ENCODE peak calls at places on chromosome 10, in four cellular contexts. G is lung, L is OCI-LY7, Q is ascending aorta. B is an unnamed sample.

GRCh38 chr10:130234171-130234965 is 98.2 kb downstream of the GLRX3 start:
- DNase-seq in L (no peak), Q (no peak), G (no peak), B (no peak)

GRCh38 chr10:28375399-28376354 is 72.8 kb upstream of the MPP7 start:
- DNase-seq in G (peak), Q (no peak), L (no peak), B (no peak)

GRCh38 chr10:71746344-71747037 is 26.8 kb downstream of the VSIR start:
- DNase-seq in Q (no peak), L (peak), G (peak), B (no peak)

GRCh38 chr10:29714096-29714874 is 79.5 kb upstream of the SVIL start:
- DNase-seq in L (no peak), Q (no peak), G (peak), B (no peak)

GRCh38 chr10:84540022-84540616 is 211.7 kb downstream of the CCSER2 start:
- DNase-seq in G (no peak), L (no peak), Q (no peak), B (no peak)

GRCh38 chr10:95501203-95502094 is 59.7 kb downstream of the SORBS1 start:
- DNase-seq in L (no peak), G (no peak), Q (no peak), B (no peak)

GRCh38 chr10:122154733-122155366 is 116.2 kb upstream of the BTBD16 start:
- DNase-seq in Q (no peak), L (no peak), G (no peak), B (no peak)

GRCh38 chr10:45000138-45000763 is 472 bp upstream of the ZNF22 start:
- DNase-seq in G (peak), L (no peak), Q (no peak), B (no peak)

GRCh38 chr10:67657775-67658174 is 38.2 kb downstream of the CTNNA3 start:
- DNase-seq in L (no peak), G (no peak), Q (no peak), B (no peak)

GRCh38 chr10:15815242-15815885 is 44.9 kb downstream of the MINDY3 start:
- DNase-seq in Q (no peak), G (no peak), L (no peak), B (no peak)

GRCh38 chr10:42304341-42304740 is 334.0 kb downstream of the ZNF33B start:
- DNase-seq in Q (no peak), G (no peak), L (no peak), B (no peak)

GRCh38 chr10:58299580-58299979 is 30.6 kb downstream of the CISD1 start:
- DNase-seq in Q (no peak), L (peak), G (peak), B (peak)

GRCh38 chr10:97718659-97719142 is 5.2 kb downstream of the MARVELD1 start:
- DNase-seq in Q (no peak), L (no peak), G (peak), B (no peak)

GRCh38 chr10:129728905-129729540 is 235.1 kb downstream of the EBF3 start:
- DNase-seq in L (no peak), Q (no peak), G (no peak), B (no peak)

GRCh38 chr10:100507357-100507732 is 12.3 kb downstream of the SEC31B start:
- DNase-seq in Q (no peak), G (no peak), L (no peak), B (no peak)

GRCh38 chr10:2145486-2145885 is 408.2 kb upstream of the ADARB2 start:
- DNase-seq in G (no peak), L (no peak), Q (no peak), B (no peak)

GRCh38 chr10:42988517-42989395 is 88.1 kb upstream of the RET start:
- DNase-seq in G (no peak), L (no peak), Q (no peak), B (no peak)

GRCh38 chr10:51342381-51342780 is 268.1 kb downstream of the PRKG1 start:
- DNase-seq in G (no peak), L (no peak), Q (no peak), B (no peak)

DNA sequence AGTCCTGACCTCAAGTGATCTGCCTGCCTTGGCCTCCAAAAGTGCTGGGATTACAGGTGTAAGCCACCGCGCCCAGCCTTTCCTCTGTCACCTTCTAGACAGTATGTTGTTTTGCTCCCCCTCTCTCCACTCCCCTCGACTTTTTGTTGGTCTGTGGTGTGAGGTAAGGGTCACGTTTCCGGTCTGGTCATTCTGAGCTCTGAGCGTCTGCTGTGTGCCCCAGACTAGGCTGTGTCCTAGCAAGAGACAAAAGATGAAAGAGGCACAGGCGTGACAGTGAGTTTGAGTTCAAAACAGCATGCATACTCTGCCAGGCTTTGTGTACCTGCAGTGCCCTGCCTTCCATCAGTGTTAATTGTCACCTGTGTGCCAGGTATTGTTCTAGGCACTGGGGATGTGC is 87.4 kb upstream of the PPIF start:
- DNase-seq in Q (no peak), G (no peak), L (no peak), B (no peak)
- H3K4me3 ChIP-seq in Q (no peak), G (no peak), L (no peak), B (no peak)

DNA sequence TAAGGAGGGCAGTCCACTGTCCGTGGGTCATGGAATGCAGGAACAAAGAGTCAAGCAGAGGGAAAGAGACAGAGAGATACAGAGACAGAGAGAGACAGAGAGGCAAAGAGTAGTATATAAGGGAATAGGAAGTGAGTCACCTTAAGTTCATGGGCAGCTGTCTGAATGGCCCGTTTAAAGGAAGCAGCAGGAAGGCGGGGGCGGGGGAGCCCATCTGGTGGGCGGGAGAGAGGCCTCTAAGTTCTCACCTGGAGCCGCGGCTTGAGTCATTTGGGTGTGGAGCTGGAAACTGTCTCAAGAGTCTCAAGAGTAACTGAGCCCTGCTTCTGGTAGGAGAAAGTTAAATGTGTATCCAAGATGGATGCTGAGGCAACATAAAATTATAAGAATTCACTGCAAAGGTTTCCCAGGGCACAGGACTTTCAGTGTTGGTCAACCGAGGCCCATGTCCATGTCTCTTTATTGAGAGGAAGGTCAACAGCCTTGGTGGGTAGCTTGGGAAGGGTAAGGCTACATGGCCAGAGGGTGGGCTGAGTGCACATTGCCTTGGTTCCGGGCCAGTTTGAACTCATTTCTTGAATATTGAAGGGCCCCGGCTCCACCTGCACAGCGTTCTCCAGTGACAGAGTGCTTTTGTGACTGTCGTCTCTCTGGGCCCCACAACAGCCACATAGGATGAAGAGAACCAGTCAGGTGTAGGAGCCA is 85.5 kb upstream of the CACUL1 start:
- DNase-seq in Q (no peak), L (no peak), G (no peak), B (no peak)
- H3K4me3 ChIP-seq in Q (no peak), L (no peak), G (no peak), B (no peak)

DNA sequence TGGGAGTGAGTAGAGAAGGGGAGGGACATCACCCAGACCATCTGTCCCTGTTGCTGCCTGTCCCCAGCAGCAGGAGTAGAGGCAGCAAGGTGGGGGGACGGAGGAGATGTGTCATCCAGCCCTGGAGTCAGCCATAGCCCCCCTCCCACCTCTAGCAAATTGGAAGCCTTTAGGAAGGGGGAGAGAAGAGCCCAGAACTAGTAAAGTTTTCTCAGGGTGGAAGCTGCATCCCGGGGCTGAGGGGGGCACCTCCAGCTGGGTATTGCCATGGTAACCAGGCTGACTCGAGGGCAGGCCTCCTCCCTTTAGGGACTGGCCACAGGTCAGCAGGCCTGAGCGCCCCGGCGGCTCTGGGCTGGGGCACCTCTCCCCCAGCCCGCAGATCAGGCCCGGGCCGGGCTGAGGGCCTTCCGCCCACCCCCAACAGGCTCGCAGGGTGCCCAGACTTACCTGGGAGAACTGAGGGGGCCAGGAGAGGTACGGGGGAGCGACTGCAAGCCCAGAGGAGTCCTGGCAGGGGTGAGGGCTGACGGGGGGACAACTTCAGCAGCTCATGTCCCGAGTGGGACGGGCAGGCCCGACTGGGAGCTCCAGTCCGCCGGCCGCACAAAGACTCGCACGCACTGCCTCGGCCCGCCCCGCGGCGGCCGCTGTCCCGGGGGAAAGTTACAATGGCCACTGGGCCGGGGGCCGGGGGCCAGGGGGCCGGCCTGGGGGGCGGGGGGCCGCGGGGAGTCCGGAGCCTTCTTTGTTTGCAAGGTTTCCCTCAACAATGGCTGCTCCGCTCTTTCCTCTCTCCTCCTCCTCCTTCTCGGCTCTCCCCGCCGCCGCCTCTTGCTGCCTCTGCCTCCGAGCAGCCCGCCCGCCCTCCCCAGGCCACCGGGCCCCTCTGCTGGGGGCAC is 6.0 kb downstream of the LDB1 start:
- DNase-seq in G (no peak), Q (no peak), L (no peak), B (no peak)
- H3K4me3 ChIP-seq in G (peak), Q (peak), L (peak), B (peak)

DNA sequence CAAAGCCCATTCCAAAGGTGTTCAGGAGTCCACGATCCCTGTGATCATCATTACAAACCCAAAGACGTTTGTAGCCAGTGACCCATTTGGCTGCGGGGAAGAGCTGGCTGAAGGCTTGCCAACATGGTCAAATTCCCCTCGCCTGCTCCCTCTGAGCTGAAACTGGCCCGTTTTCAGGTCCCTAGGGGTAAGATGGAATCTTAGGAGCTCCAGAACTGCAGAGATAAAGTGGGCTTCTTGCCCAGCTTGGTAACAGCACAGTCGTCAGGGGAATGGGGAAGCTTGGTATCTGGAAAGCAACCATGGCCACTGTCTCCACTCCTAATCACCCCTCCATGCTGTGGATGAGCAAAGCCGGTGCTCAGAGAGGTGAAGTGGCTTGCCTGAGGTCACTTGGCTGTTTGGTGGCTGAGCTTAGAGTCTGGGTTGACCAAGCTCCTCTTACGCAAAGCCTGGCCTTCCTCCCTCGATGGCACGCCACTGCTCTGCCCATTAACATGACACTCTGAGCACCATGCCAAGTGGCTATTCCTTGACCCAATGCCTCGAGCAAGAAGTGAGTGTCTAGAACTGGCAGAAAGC is 155.5 kb downstream of the NEURL1 start:
- DNase-seq in G (peak), L (no peak), Q (no peak), B (no peak)
- H3K4me3 ChIP-seq in G (no peak), L (no peak), Q (no peak), B (no peak)

GRCh38 chr10:75294031-75294437 is 58.3 kb upstream of the COMTD1 start:
- DNase-seq in L (no peak), G (no peak), Q (no peak), B (no peak)

GRCh38 chr10:75297021-75297599 is 61.4 kb upstream of the COMTD1 start:
- DNase-seq in G (no peak), Q (no peak), L (no peak), B (no peak)

GRCh38 chr10:75294518-75294865 is 58.7 kb upstream of the COMTD1 start:
- DNase-seq in Q (no peak), G (no peak), L (no peak), B (no peak)

GRCh38 chr10:75294866-75295692 is 59.3 kb upstream of the COMTD1 start:
- DNase-seq in G (peak), Q (peak), L (no peak), B (peak)

DNA sequence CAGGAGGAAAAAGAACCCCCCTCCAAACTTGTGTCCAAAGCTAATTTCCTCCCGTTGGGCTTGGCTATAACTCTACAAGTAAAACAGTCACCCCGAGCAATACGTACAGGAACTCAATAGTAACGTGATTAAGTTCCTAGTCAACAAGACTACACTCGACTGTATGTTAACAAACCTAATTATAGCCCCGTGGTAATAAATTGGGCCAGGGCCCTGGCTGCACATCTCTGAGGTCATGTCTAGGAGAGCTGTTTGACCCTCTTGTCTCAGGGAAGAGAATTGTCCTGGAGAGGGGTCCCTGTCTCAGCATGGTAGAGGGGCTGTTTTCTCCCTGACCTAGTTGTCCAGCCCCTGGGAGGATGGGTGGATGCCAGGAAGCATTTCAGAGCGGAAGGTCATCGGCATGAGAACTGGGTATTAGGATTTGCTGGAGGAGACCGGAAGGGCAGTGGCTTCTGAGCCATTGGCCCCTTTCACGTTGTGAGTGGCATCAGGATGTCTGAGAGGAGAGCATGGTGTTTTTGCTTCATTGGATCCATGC is 60.2 kb upstream of the COMTD1 start:
- DNase-seq in L (no peak), G (no peak), Q (no peak), B (no peak)
- H3K4me3 ChIP-seq in L (no peak), G (no peak), Q (peak), B (no peak)

DNA sequence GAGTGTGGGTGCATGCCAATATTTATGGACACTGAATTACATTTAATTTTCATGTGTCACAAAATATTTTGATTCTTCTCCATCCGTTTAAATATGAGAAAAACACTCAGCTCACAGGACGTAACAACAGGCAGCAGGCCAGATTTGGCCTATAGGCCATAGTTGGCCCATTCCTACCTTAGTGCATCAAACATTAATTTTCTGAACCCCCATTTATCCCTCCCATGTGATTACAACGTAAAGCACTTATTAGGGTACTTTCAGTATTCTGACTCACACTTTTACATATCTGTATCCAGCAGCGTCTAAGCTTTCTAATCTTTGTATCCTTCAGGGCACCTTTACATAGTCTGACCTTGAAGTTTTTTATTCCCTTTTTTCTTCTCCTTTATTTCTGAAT is 4.0 kb downstream of the IDI1 start:
- DNase-seq in G (no peak), L (no peak), Q (no peak), B (no peak)
- H3K4me3 ChIP-seq in G (no peak), L (peak), Q (no peak), B (no peak)

DNA sequence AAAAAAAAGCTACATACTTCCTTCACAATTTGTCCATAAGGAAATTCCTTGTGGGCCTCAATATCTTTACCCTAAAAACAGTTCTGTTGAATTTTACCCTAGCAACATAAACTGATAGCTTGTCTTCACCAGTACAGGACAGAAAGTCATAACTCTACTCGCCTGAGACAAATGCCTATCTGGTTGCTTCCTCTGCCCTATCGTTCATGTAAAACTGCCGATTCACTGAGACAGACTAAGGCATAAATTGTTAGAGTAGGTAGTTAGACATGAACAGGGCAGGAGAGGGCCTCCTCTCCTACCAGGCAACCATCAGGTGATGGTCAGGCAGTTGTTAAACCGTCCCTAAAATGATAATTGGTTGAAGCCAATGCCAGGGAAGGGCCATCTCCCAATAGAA is 25.0 kb downstream of the IFIT3 start:
- DNase-seq in G (no peak), Q (no peak), L (no peak), B (no peak)
- H3K4me3 ChIP-seq in G (no peak), Q (no peak), L (no peak), B (no peak)

DNA sequence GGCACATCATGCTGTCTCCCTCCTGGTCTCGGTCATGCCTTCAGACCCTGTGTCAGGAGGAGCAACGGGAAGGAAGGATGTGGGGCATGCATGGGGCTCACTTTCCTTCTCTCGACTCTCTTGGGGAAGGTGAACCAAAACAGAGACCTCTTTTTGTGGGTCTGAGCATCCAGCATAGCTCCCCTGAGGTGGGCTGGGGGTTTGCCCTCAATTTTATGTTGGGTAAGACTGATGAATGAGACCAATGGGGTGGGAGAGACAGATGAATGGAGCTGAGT is 2.6 kb downstream of the ACSL5 start:
- DNase-seq in L (peak), G (no peak), Q (no peak), B (no peak)
- H3K4me3 ChIP-seq in L (peak), G (peak), Q (no peak), B (no peak)